ENCODE peak calls at places on chromosomes 6 and 20, in six cellular contexts. M is activated gamma-delta T cell treated with Interleukin-2 at 50 U/mL for 16 hours; H is Right ventricle myocardium superior; D is stimulated activated naive B cell treated with anti-CD40 and anti-IgM and Interleukin-4, amounts not matched to agents 10 μg/mL and 1 μg/mL and 100 μg/mL, for 72 hours; I is pancreas; P is NCI-H2081. L is an unnamed sample.

GRCh38 chr20:18984238-18985200 is 170.9 kb downstream of the SCP2D1 start:
- DNase-seq in M (no peak), H (no peak), D (no peak), I (peak; percentile 17), P (peak; percentile 87), L (no peak)

GRCh38 chr20:49091762-49092161 is 45.6 kb downstream of the CSE1L start:
- DNase-seq in M (no peak), H (no peak), D (no peak), I (no peak), P (no peak), L (no peak)

GRCh38 chr6:13453771-13454251 is 33.6 kb downstream of the GFOD1 start:
- DNase-seq in M (no peak), H (no peak), D (no peak), I (no peak), P (peak; percentile 40), L (no peak)

GRCh38 chr6:18053555-18054445 is 66.4 kb upstream of the KIF13A start:
- DNase-seq in M (no peak), H (no peak), D (no peak), I (no peak), P (no peak), L (no peak)

GRCh38 chr6:108650781-108651180 is 90.1 kb downstream of the FOXO3 start:
- DNase-seq in M (no peak), H (no peak), D (peak; percentile 22), I (no peak), P (no peak), L (no peak)

GRCh38 chr6:72287801-72288200 is 334.1 kb upstream of the KCNQ5 start:
- DNase-seq in M (no peak), H (no peak), D (no peak), I (no peak), P (no peak), L (no peak)

GRCh38 chr6:49462071-49462470 is 982 bp downstream of the MMUT start:
- DNase-seq in M (no peak), H (no peak), D (no peak), I (no peak), P (no peak), L (no peak)

GRCh38 chr6:170483413-170483812 is 69.7 kb downstream of the PSMB1 start:
- DNase-seq in M (no peak), H (no peak), D (no peak), I (no peak), P (no peak), L (no peak)

GRCh38 chr6:108746841-108747575 is 101.2 kb upstream of the ARMC2 start:
- DNase-seq in M (no peak), H (no peak), D (no peak), I (no peak), P (no peak), L (no peak)

GRCh38 chr6:149166747-149167146 is 150.8 kb upstream of the TAB2 start:
- DNase-seq in M (no peak), H (no peak), D (no peak), I (no peak), P (peak; percentile 7), L (no peak)

GRCh38 chr6:70841115-70841514 is 115.7 kb downstream of the B3GAT2 start:
- DNase-seq in M (no peak), H (no peak), D (no peak), I (no peak), P (no peak), L (no peak)

GRCh38 chr6:169707772-169708171 is 5.8 kb downstream of the C6orf120 start:
- DNase-seq in M (no peak), H (no peak), D (no peak), I (no peak), P (no peak), L (no peak)

GRCh38 chr6:87722831-87723726 is 21.0 kb upstream of the AKIRIN2 start:
- DNase-seq in M (no peak), H (peak; percentile 78), D (no peak), I (peak; percentile 85), P (no peak), L (peak; percentile 96)

GRCh38 chr6:137699036-137699683 is 167.9 kb upstream of the TNFAIP3 start:
- DNase-seq in M (no peak), H (peak; percentile 52), D (no peak), I (no peak), P (no peak), L (peak; percentile 40)

GRCh38 chr20:45029884-45030283 is 63.6 kb downstream of the STK4 start:
- DNase-seq in M (no peak), H (no peak), D (no peak), I (no peak), P (no peak), L (no peak)

GRCh38 chr6:35230950-35231349 is 17.2 kb downstream of the SCUBE3 start:
- DNase-seq in M (no peak), H (peak; percentile 84), D (no peak), I (peak; percentile 20), P (no peak), L (peak; percentile 39)

GRCh38 chr6:5469101-5469846 is 208.0 kb downstream of the FARS2 start:
- DNase-seq in M (no peak), H (no peak), D (no peak), I (no peak), P (no peak), L (no peak)